ENCODE peak calls at places on chromosome 3, in four cellular contexts. N, W, H and A are unnamed samples.

GRCh38 chr3:195352895-195353488 is 82.0 kb upstream of the XXYLT1 start:
- DNase-seq in W (peak), N (peak), H (no peak), A (peak)

GRCh38 chr3:28053759-28054158 is 187.7 kb upstream of the CMC1 start:
- DNase-seq in H (no peak), W (peak), N (peak), A (peak)

GRCh38 chr3:160314949-160315348 is 84.1 kb downstream of the IFT80 start:
- DNase-seq in N (no peak), H (no peak), W (no peak), A (no peak)

GRCh38 chr3:25420885-25421284 is 7.2 kb upstream of the RARB start:
- DNase-seq in N (peak), H (no peak), W (no peak), A (peak)

GRCh38 chr3:122232485-122232884 is 49.0 kb downstream of the CASR start:
- DNase-seq in N (no peak), H (no peak), W (no peak), A (no peak)

GRCh38 chr3:181417748-181418147 is 294.0 kb upstream of the SOX2 start:
- DNase-seq in W (no peak), H (no peak), N (peak), A (no peak)

GRCh38 chr3:107561980-107562379 is 39.2 kb downstream of the BBX start:
- DNase-seq in N (no peak), H (no peak), W (peak), A (no peak)

GRCh38 chr3:127794402-127794801 is 27.9 kb downstream of the MGLL start:
- DNase-seq in W (no peak), H (no peak), N (no peak), A (no peak)

GRCh38 chr3:25594007-25594502 is 70.7 kb downstream of the TOP2B start:
- DNase-seq in W (peak), H (peak), N (peak), A (peak)

GRCh38 chr3:150682819-150683218 is 20.9 kb downstream of the ERICH6 start:
- DNase-seq in N (no peak), W (no peak), H (no peak), A (no peak)

GRCh38 chr3:89221913-89222312 is 114.5 kb downstream of the EPHA3 start:
- DNase-seq in H (no peak), N (no peak), W (no peak), A (no peak)

GRCh38 chr3:157045238-157045860 is 114.6 kb downstream of the CCNL1 start:
- DNase-seq in W (no peak), N (no peak), H (no peak), A (no peak)

GRCh38 chr3:128279594-128279880 is 126.3 kb downstream of the EEFSEC start:
- DNase-seq in H (no peak), N (no peak), W (no peak), A (no peak)

GRCh38 chr3:141530133-141530768 is 43.4 kb downstream of the RASA2 start:
- DNase-seq in W (peak), N (peak), H (no peak), A (peak)

GRCh38 chr3:127417709-127418559 is 130.1 kb upstream of the PRR20G start:
- DNase-seq in H (no peak), W (no peak), N (no peak), A (no peak)

GRCh38 chr3:46655271-46655670 is 38.2 kb downstream of the ALS2CL start:
- DNase-seq in N (no peak), W (no peak), H (no peak), A (no peak)

GRCh38 chr3:38136272-38136806 is 588 bp downstream of the ACAA1 start:
- DNase-seq in H (peak), W (peak), N (peak), A (no peak)

GRCh38 chr3:190644766-190645165 is 130.9 kb downstream of the IL1RAP start:
- DNase-seq in H (no peak), N (peak), W (peak), A (peak)

GRCh38 chr3:116517308-116517707 is 72.0 kb upstream of the LSAMP start:
- DNase-seq in N (no peak), W (peak), H (peak), A (no peak)

GRCh38 chr3:49399467-49399866 is 12.3 kb downstream of the RHOA start:
- DNase-seq in W (peak), H (no peak), N (no peak), A (no peak)

GRCh38 chr3:195770081-195770840 is 41.5 kb downstream of the MUC4 start:
- DNase-seq in N (no peak), H (no peak), W (no peak), A (no peak)

GRCh38 chr3:52062499-52062898 is 6.1 kb upstream of the DUSP7 start:
- DNase-seq in H (no peak), W (peak), N (peak), A (peak)

GRCh38 chr3:58063424-58063823 is 55.2 kb downstream of the FLNB start:
- DNase-seq in N (peak), W (peak), H (no peak), A (peak)

GRCh38 chr3:140931801-140932200 is 9.8 kb upstream of the SLC25A36 start:
- DNase-seq in H (no peak), W (peak), N (no peak), A (no peak)

GRCh38 chr3:104554409-104554808 is 812.3 kb upstream of the ALCAM start:
- DNase-seq in N (peak), H (no peak), W (no peak), A (no peak)

GRCh38 chr3:16364323-16364722 is 99.3 kb downstream of the OXNAD1 start:
- DNase-seq in W (no peak), N (no peak), H (no peak), A (no peak)

GRCh38 chr3:105827959-105828358 is 40.9 kb downstream of the CBLB start:
- DNase-seq in W (peak), N (peak), H (no peak), A (peak)

GRCh38 chr3:189683576-189684255 is 52.5 kb downstream of the TP63 start:
- DNase-seq in W (no peak), H (no peak), N (no peak), A (no peak)

GRCh38 chr3:58693929-58694850 is 27.6 kb upstream of the FAM3D start:
- DNase-seq in H (no peak), N (no peak), W (no peak), A (no peak)

GRCh38 chr3:193828477-193828876 is 235.5 kb downstream of the OPA1 start:
- DNase-seq in N (peak), W (no peak), H (no peak), A (peak)

GRCh38 chr3:147838650-147839049 is 429.5 kb downstream of the ZIC1 start:
- DNase-seq in W (peak), N (peak), H (no peak), A (peak)

GRCh38 chr3:124785966-124786365 is 55.7 kb downstream of the UMPS start:
- DNase-seq in N (no peak), W (peak), H (no peak), A (no peak)
- H3K27ac ChIP-seq in N (no peak), W (no peak), H (peak), A (no peak)

DNA sequence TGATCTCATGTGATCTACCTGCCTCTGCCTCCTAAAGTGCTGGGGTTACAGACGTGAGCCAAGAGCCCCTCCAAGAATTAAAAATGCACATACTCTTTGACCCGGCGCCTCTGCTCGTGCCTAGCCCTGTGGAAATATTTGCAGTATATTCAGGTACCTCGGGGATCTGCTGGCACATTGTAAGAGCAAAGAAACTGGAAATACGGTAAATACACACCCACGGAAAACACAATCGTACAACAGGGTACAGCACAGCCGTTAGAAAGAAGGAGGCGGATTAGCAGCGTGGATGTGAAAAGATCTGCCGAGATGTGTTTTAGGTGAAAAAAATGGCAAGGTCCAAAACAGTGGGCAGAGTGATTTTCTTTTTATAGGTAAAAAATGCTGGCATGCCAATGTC is 6.1 kb upstream of the HDAC11 start:
- DNase-seq in H (no peak), W (no peak), N (no peak), A (no peak)
- H3K4me2 ChIP-seq in H (no peak), W (no peak), N (no peak), A (no peak)

GRCh38 chr3:72171461-72171860 is 386.5 kb upstream of the PROK2 start:
- DNase-seq in W (no peak), H (no peak), N (no peak), A (no peak)
- H3K27ac ChIP-seq in W (no peak), H (no peak), N (no peak), A (no peak)

DNA sequence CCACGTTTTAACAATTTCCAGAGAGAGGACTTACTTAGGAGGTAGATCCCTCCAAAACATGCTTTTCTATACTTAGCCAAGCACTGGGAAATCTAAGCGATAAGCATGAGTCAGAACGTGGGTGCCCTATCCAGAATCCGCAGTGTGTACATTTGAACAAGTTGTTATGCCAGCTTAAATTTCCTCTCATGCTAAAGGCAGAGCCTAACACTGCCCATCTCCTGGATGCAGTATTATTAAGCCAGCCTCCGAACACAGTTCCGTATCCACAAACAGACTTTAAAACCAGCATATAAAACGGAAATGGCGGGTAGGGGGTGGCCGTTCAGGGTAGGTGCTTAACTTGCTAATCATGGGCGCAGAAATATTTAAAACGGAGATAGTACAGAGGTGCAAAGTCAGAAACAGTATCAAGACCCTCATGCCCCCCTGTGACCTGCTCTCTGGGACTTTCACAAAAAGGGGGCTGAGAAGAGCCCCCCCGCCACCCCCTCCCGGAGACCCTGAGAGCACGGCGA is 1.0 kb upstream of the LRRIQ4 start:
- DNase-seq in N (no peak), W (peak), H (no peak), A (peak)
- H3K4me2 ChIP-seq in N (peak), W (peak), H (peak), A (peak)

GRCh38 chr3:19931180-19931692 is 2.8 kb downstream of the EFHB start:
- DNase-seq in W (no peak), N (peak), H (no peak), A (no peak)

GRCh38 chr3:19932422-19932821 is 1.6 kb downstream of the EFHB start:
- DNase-seq in W (no peak), N (no peak), H (no peak), A (no peak)

GRCh38 chr3:19937459-19938362 is 3.7 kb upstream of the EFHB start:
- DNase-seq in N (peak), W (peak), H (no peak), A (peak)

GRCh38 chr3:19931767-19932188 is 2.2 kb downstream of the EFHB start:
- DNase-seq in H (no peak), W (no peak), N (peak), A (peak)

DNA sequence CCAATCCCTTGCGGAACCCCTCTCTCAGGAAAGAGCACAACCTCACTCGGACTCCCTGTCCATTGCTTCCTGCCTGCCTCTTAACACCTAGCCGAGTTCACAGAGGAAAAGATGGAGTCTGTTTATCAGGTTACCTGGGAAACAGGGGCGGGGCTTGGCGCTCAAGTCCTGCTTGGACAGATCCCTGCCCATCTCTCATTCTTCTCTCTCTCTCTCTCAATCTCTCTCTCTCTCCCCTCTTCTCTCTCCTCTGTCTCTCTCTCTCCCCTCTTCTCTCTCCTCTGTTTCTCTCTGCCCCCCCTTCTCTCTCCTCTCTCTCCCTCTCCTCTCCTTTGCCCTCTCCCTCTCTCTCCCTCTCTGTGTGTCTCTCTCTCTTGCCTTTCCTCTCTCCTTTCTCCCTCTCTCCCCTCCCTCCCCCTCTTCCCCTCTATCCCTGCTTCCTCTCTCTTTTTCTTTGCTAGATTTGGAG is at the start of gene EFHB:
- DNase-seq in W (peak), N (peak), H (no peak), A (peak)
- H3K27ac ChIP-seq in W (no peak), N (no peak), H (no peak), A (no peak)

DNA sequence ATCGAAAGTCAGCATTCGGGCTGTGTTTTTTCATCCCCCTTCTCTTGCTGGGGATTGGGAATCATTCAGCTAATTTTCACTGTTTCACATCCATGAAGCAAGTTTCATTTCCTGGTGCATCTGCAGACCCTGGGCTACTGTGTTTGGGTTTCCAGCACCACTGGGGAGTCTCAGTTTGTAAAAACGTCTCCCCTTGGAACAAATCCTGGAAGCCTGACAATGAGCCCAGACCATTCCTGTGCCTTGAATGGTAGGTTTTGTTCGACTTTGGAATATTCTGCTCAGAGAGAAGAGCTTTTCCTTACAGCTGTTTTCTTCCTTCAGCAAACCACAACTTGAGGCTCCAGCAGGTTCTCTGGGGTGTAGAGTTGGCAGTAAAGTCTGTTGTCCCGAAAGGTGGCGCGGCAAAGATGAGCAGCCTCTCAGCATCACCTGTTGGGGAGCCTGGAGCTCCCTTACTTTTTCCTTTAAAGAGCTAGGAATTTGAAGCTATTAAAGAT is 65.3 kb downstream of the BOC start:
- DNase-seq in N (no peak), H (no peak), W (peak), A (no peak)
- H3K4me2 ChIP-seq in N (peak), H (peak), W (peak), A (no peak)

GRCh38 chr3:126180477-126181397 is at the start of gene ALDH1L1:
- DNase-seq in W (peak), H (no peak), N (peak), A (no peak)

GRCh38 chr3:126184465-126185000 is 4.1 kb upstream of the ALDH1L1 start:
- DNase-seq in H (no peak), W (no peak), N (no peak), A (no peak)

GRCh38 chr3:126181398-126181725 is 976 bp upstream of the ALDH1L1 start:
- DNase-seq in W (no peak), N (no peak), H (no peak), A (no peak)

GRCh38 chr3:126179825-126180476 is 435 bp downstream of the ALDH1L1 start:
- DNase-seq in W (no peak), N (no peak), H (no peak), A (no peak)
- H3K27ac ChIP-seq in W (no peak), N (no peak), H (no peak), A (no peak)

GRCh38 chr3:99716463-99716995 is 78.1 kb downstream of the COL8A1 start:
- DNase-seq in H (peak), N (no peak), W (no peak), A (no peak)

GRCh38 chr3:99721633-99722007 is 83.2 kb downstream of the COL8A1 start:
- DNase-seq in W (peak), H (no peak), N (no peak), A (peak)

GRCh38 chr3:99720985-99721632 is 82.7 kb downstream of the COL8A1 start:
- DNase-seq in H (no peak), N (peak), W (peak), A (peak)
- H3K4me2 ChIP-seq in H (no peak), N (no peak), W (no peak), A (peak)